ENCODE peak calls at places on chromosomes 16 and 17, in six cellular contexts. One of them, this sample, is unnamed.

GRCh38 chr16:551210-551609 is 9.0 kb upstream of the PRR35 start:
- DNase-seq in PC-3: no peak
- DNase-seq in M059J: no peak
- DNase-seq in fibroblast of villous mesenchyme: no peak
- DNase-seq in lung: no peak
- DNase-seq in endodermal cell: no peak
- DNase-seq in this sample: no peak

GRCh38 chr16:55078699-55079415 is 148.2 kb downstream of the IRX5 start:
- DNase-seq in fibroblast of villous mesenchyme: no peak
- DNase-seq in PC-3: no peak
- DNase-seq in endodermal cell: peak
- DNase-seq in M059J: no peak
- DNase-seq in lung: no peak
- DNase-seq in this sample: no peak

GRCh38 chr17:61570118-61570517 is 20.9 kb downstream of the NACA2 start:
- DNase-seq in PC-3: peak
- DNase-seq in fibroblast of villous mesenchyme: peak
- DNase-seq in lung: no peak
- DNase-seq in M059J: no peak
- DNase-seq in endodermal cell: no peak
- DNase-seq in this sample: no peak

GRCh38 chr17:56966277-56966676 is 5.4 kb upstream of the COIL start:
- DNase-seq in PC-3: no peak
- DNase-seq in fibroblast of villous mesenchyme: no peak
- DNase-seq in lung: no peak
- DNase-seq in M059J: no peak
- DNase-seq in endodermal cell: no peak
- DNase-seq in this sample: no peak

GRCh38 chr16:11133344-11133921 is 122.6 kb downstream of the SOCS1 start:
- DNase-seq in PC-3: peak
- DNase-seq in endodermal cell: no peak
- DNase-seq in fibroblast of villous mesenchyme: peak
- DNase-seq in lung: peak
- DNase-seq in M059J: peak
- DNase-seq in this sample: no peak

GRCh38 chr17:72806011-72806410 is 286.5 kb downstream of the SLC39A11 start:
- DNase-seq in fibroblast of villous mesenchyme: no peak
- DNase-seq in endodermal cell: no peak
- DNase-seq in PC-3: no peak
- DNase-seq in M059J: no peak
- DNase-seq in lung: no peak
- DNase-seq in this sample: no peak

GRCh38 chr16:11257131-11257938 is 1.3 kb upstream of the SOCS1 start:
- DNase-seq in fibroblast of villous mesenchyme: peak
- DNase-seq in endodermal cell: peak
- DNase-seq in PC-3: peak
- DNase-seq in lung: peak
- DNase-seq in M059J: peak
- DNase-seq in this sample: no peak

GRCh38 chr17:54451051-54451450 is 449.6 kb upstream of the TOM1L1 start:
- DNase-seq in lung: no peak
- DNase-seq in endodermal cell: no peak
- DNase-seq in M059J: no peak
- DNase-seq in PC-3: no peak
- DNase-seq in fibroblast of villous mesenchyme: no peak
- DNase-seq in this sample: no peak

GRCh38 chr17:78058581-78058980 is 70.0 kb downstream of the TMC6 start:
- DNase-seq in lung: no peak
- DNase-seq in PC-3: no peak
- DNase-seq in M059J: no peak
- DNase-seq in fibroblast of villous mesenchyme: no peak
- DNase-seq in endodermal cell: no peak
- DNase-seq in this sample: no peak

GRCh38 chr16:79810449-79811189 is 210.1 kb upstream of the MAF start:
- DNase-seq in endodermal cell: no peak
- DNase-seq in M059J: no peak
- DNase-seq in lung: no peak
- DNase-seq in PC-3: peak
- DNase-seq in fibroblast of villous mesenchyme: no peak
- DNase-seq in this sample: no peak

GRCh38 chr16:261031-261691 is 14.6 kb downstream of the RGS11 start:
- DNase-seq in fibroblast of villous mesenchyme: no peak
- DNase-seq in lung: no peak
- DNase-seq in endodermal cell: no peak
- DNase-seq in PC-3: no peak
- DNase-seq in M059J: no peak
- DNase-seq in this sample: no peak

GRCh38 chr16:9407206-9407758 is 315.8 kb downstream of the HAPSTR1 start:
- DNase-seq in endodermal cell: no peak
- DNase-seq in PC-3: no peak
- DNase-seq in M059J: no peak
- DNase-seq in fibroblast of villous mesenchyme: no peak
- DNase-seq in lung: no peak
- DNase-seq in this sample: no peak

GRCh38 chr17:83007504-83008475 is 71.6 kb upstream of the METRNL start:
- DNase-seq in lung: no peak
- DNase-seq in PC-3: no peak
- DNase-seq in fibroblast of villous mesenchyme: no peak
- DNase-seq in M059J: peak
- DNase-seq in endodermal cell: peak
- DNase-seq in this sample: no peak

GRCh38 chr17:71921726-71922320 is 199.0 kb upstream of the SOX9 start:
- DNase-seq in M059J: peak
- DNase-seq in fibroblast of villous mesenchyme: no peak
- DNase-seq in PC-3: peak
- DNase-seq in lung: no peak
- DNase-seq in endodermal cell: no peak
- DNase-seq in this sample: no peak

GRCh38 chr16:53007095-53007494 is 45.6 kb downstream of the CHD9NB start:
- DNase-seq in M059J: no peak
- DNase-seq in PC-3: no peak
- DNase-seq in lung: no peak
- DNase-seq in fibroblast of villous mesenchyme: no peak
- DNase-seq in endodermal cell: peak
- DNase-seq in this sample: no peak

GRCh38 chr16:88507231-88507743 is 54.2 kb downstream of the ZFPM1 start:
- DNase-seq in fibroblast of villous mesenchyme: no peak
- DNase-seq in lung: no peak
- DNase-seq in endodermal cell: no peak
- DNase-seq in PC-3: peak
- DNase-seq in M059J: peak
- DNase-seq in this sample: no peak

GRCh38 chr16:75304521-75305363 is 53.3 kb upstream of the BCAR1 start:
- DNase-seq in M059J: peak
- DNase-seq in lung: no peak
- DNase-seq in fibroblast of villous mesenchyme: peak
- DNase-seq in PC-3: peak
- DNase-seq in endodermal cell: no peak
- DNase-seq in this sample: no peak

GRCh38 chr17:8420041-8420934 is 15.4 kb upstream of the NDEL1 start:
- DNase-seq in fibroblast of villous mesenchyme: peak
- DNase-seq in M059J: peak
- DNase-seq in lung: peak
- DNase-seq in PC-3: peak
- DNase-seq in endodermal cell: peak
- DNase-seq in this sample: no peak

GRCh38 chr16:85019659-85020245 is 7.8 kb upstream of the KIAA0513 start:
- DNase-seq in endodermal cell: no peak
- DNase-seq in fibroblast of villous mesenchyme: no peak
- DNase-seq in PC-3: no peak
- DNase-seq in lung: peak
- DNase-seq in M059J: no peak
- DNase-seq in this sample: no peak

GRCh38 chr17:1511756-1512321 is 4.6 kb downstream of the INPP5K start:
- DNase-seq in fibroblast of villous mesenchyme: peak
- DNase-seq in endodermal cell: peak
- DNase-seq in lung: peak
- DNase-seq in PC-3: no peak
- DNase-seq in M059J: no peak
- DNase-seq in this sample: no peak

GRCh38 chr16:66551362-66551761 is 1.0 kb upstream of the CKLF start:
- DNase-seq in endodermal cell: peak
- DNase-seq in M059J: peak
- DNase-seq in fibroblast of villous mesenchyme: peak
- DNase-seq in PC-3: peak
- DNase-seq in lung: no peak
- DNase-seq in this sample: peak

GRCh38 chr16:89672177-89672941 is 14.1 kb upstream of the CDK10 start:
- DNase-seq in PC-3: no peak
- DNase-seq in M059J: no peak
- DNase-seq in endodermal cell: no peak
- DNase-seq in lung: no peak
- DNase-seq in fibroblast of villous mesenchyme: no peak
- DNase-seq in this sample: no peak

GRCh38 chr17:46925185-46925858 is 2.4 kb downstream of the GOSR2 start:
- DNase-seq in PC-3: no peak
- DNase-seq in endodermal cell: no peak
- DNase-seq in fibroblast of villous mesenchyme: peak
- DNase-seq in lung: no peak
- DNase-seq in M059J: no peak
- DNase-seq in this sample: no peak

GRCh38 chr17:55117063-55117611 is 147.6 kb upstream of the HLF start:
- DNase-seq in endodermal cell: no peak
- DNase-seq in lung: no peak
- DNase-seq in PC-3: no peak
- DNase-seq in M059J: no peak
- DNase-seq in fibroblast of villous mesenchyme: no peak
- DNase-seq in this sample: no peak

GRCh38 chr16:31331141-31331764 is 23.7 kb upstream of the ITGAX start:
- DNase-seq in lung: no peak
- DNase-seq in endodermal cell: peak
- DNase-seq in fibroblast of villous mesenchyme: no peak
- DNase-seq in M059J: no peak
- DNase-seq in PC-3: no peak
- DNase-seq in this sample: no peak

GRCh38 chr16:48720266-48720665 is 110.3 kb upstream of the N4BP1 start:
- DNase-seq in lung: no peak
- DNase-seq in fibroblast of villous mesenchyme: no peak
- DNase-seq in M059J: peak
- DNase-seq in endodermal cell: peak
- DNase-seq in PC-3: peak
- DNase-seq in this sample: no peak

GRCh38 chr16:23188911-23189310 is 6.4 kb downstream of the SCNN1G start:
- DNase-seq in endodermal cell: no peak
- DNase-seq in M059J: no peak
- DNase-seq in lung: no peak
- DNase-seq in PC-3: no peak
- DNase-seq in fibroblast of villous mesenchyme: no peak
- DNase-seq in this sample: no peak

GRCh38 chr16:67930191-67930590 is 1.5 kb downstream of the CTRL start:
- DNase-seq in fibroblast of villous mesenchyme: no peak
- DNase-seq in M059J: no peak
- DNase-seq in lung: no peak
- DNase-seq in PC-3: no peak
- DNase-seq in endodermal cell: no peak
- DNase-seq in this sample: no peak

GRCh38 chr17:17917394-17917793 is 54.8 kb downstream of the TOM1L2 start:
- DNase-seq in endodermal cell: no peak
- DNase-seq in M059J: no peak
- DNase-seq in PC-3: no peak
- DNase-seq in fibroblast of villous mesenchyme: no peak
- DNase-seq in lung: no peak
- DNase-seq in this sample: no peak

This sample was measured in T follicular helper cell.